ENCODE peak calls at places on chromosomes 13 and 19, in eight cellular contexts. One of them, this sample, is unnamed. For H3K9me3, the result is how much of the 10 kb centered on the place peaks cover.

GRCh38 chr13:105979586-105979985 is 555.9 kb downstream of the EFNB2 start:
- ATAC-seq in body of pancreas: peak
- ATAC-seq in HCT116: no peak
- ATAC-seq in right lobe of liver: no peak
- ATAC-seq in heart left ventricle: no peak
- ATAC-seq in upper lobe of left lung: peak
- ATAC-seq in HepG2: peak
- ATAC-seq in K562: no peak
- ATAC-seq in this sample: no peak

GRCh38 chr13:111317042-111317550 is 3.3 kb upstream of the TEX29 start:
- ATAC-seq in body of pancreas: no peak
- ATAC-seq in HCT116: no peak
- ATAC-seq in right lobe of liver: no peak
- ATAC-seq in heart left ventricle: no peak
- ATAC-seq in upper lobe of left lung: no peak
- ATAC-seq in HepG2: no peak
- ATAC-seq in K562: no peak
- ATAC-seq in this sample: no peak

GRCh38 chr13:98975822-98976261 is 2.0 kb downstream of the DOCK9 start:
- ATAC-seq in body of pancreas: no peak
- ATAC-seq in HCT116: no peak
- ATAC-seq in right lobe of liver: peak
- ATAC-seq in heart left ventricle: no peak
- ATAC-seq in upper lobe of left lung: peak
- ATAC-seq in HepG2: no peak
- ATAC-seq in K562: peak
- ATAC-seq in this sample: no peak

GRCh38 chr13:20714161-20714560 is 10.7 kb downstream of the IL17D start:
- ATAC-seq in body of pancreas: no peak
- ATAC-seq in HCT116: no peak
- ATAC-seq in right lobe of liver: no peak
- ATAC-seq in heart left ventricle: peak
- ATAC-seq in upper lobe of left lung: peak
- ATAC-seq in HepG2: peak
- ATAC-seq in K562: no peak
- ATAC-seq in this sample: peak

GRCh38 chr13:74017301-74018092 is 116.7 kb downstream of the KLF12 start:
- ATAC-seq in body of pancreas: no peak
- ATAC-seq in HCT116: no peak
- ATAC-seq in right lobe of liver: no peak
- ATAC-seq in heart left ventricle: peak
- ATAC-seq in upper lobe of left lung: no peak
- ATAC-seq in HepG2: no peak
- ATAC-seq in K562: no peak
- ATAC-seq in this sample: no peak

GRCh38 chr13:75920536-75920935 is 284.4 kb downstream of the LMO7 start:
- ATAC-seq in body of pancreas: no peak
- ATAC-seq in HCT116: no peak
- ATAC-seq in right lobe of liver: no peak
- ATAC-seq in heart left ventricle: no peak
- ATAC-seq in upper lobe of left lung: no peak
- ATAC-seq in HepG2: no peak
- ATAC-seq in K562: no peak
- ATAC-seq in this sample: no peak

GRCh38 chr13:73954808-73955207 is 179.4 kb downstream of the KLF12 start:
- ATAC-seq in body of pancreas: no peak
- ATAC-seq in HCT116: no peak
- ATAC-seq in right lobe of liver: no peak
- ATAC-seq in heart left ventricle: no peak
- ATAC-seq in upper lobe of left lung: no peak
- ATAC-seq in HepG2: no peak
- ATAC-seq in K562: no peak
- ATAC-seq in this sample: no peak

GRCh38 chr13:109938255-109938936 is 152.0 kb upstream of the IRS2 start:
- ATAC-seq in body of pancreas: no peak
- ATAC-seq in HCT116: no peak
- ATAC-seq in right lobe of liver: no peak
- ATAC-seq in heart left ventricle: peak
- ATAC-seq in upper lobe of left lung: peak
- ATAC-seq in HepG2: no peak
- ATAC-seq in K562: no peak
- ATAC-seq in this sample: peak

GRCh38 chr19:55489711-55490477 is 1.7 kb downstream of the SSC5D start:
- ATAC-seq in body of pancreas: no peak
- ATAC-seq in HCT116: no peak
- ATAC-seq in right lobe of liver: no peak
- ATAC-seq in heart left ventricle: no peak
- ATAC-seq in upper lobe of left lung: no peak
- ATAC-seq in HepG2: no peak
- ATAC-seq in K562: no peak
- ATAC-seq in this sample: no peak

GRCh38 chr13:110882972-110883371 is 31.9 kb downstream of the ANKRD10 start:
- ATAC-seq in body of pancreas: no peak
- ATAC-seq in HCT116: no peak
- ATAC-seq in right lobe of liver: no peak
- ATAC-seq in heart left ventricle: no peak
- ATAC-seq in upper lobe of left lung: no peak
- ATAC-seq in HepG2: no peak
- ATAC-seq in K562: no peak
- ATAC-seq in this sample: no peak

GRCh38 chr19:55688422-55689218 is 13.6 kb downstream of the EPN1 start:
- ATAC-seq in body of pancreas: no peak
- ATAC-seq in HCT116: peak
- ATAC-seq in right lobe of liver: no peak
- ATAC-seq in heart left ventricle: peak
- ATAC-seq in upper lobe of left lung: no peak
- ATAC-seq in HepG2: no peak
- ATAC-seq in K562: peak
- ATAC-seq in this sample: peak

GRCh38 chr13:86945596-86945995 is 725.6 kb upstream of the SLITRK5 start:
- ATAC-seq in body of pancreas: no peak
- ATAC-seq in HCT116: no peak
- ATAC-seq in right lobe of liver: peak
- ATAC-seq in heart left ventricle: no peak
- ATAC-seq in upper lobe of left lung: no peak
- ATAC-seq in HepG2: no peak
- ATAC-seq in K562: no peak
- ATAC-seq in this sample: no peak

GRCh38 chr13:109979186-109979585 is 192.8 kb upstream of the IRS2 start:
- ATAC-seq in body of pancreas: no peak
- ATAC-seq in HCT116: peak
- ATAC-seq in right lobe of liver: no peak
- ATAC-seq in heart left ventricle: no peak
- ATAC-seq in upper lobe of left lung: no peak
- ATAC-seq in HepG2: no peak
- ATAC-seq in K562: no peak
- ATAC-seq in this sample: no peak

GRCh38 chr19:44876930-44877530 is 14.0 kb upstream of the TOMM40 start:
- ATAC-seq in body of pancreas: no peak
- ATAC-seq in HCT116: no peak
- ATAC-seq in right lobe of liver: peak
- ATAC-seq in heart left ventricle: no peak
- ATAC-seq in upper lobe of left lung: no peak
- ATAC-seq in HepG2: no peak
- ATAC-seq in K562: no peak
- ATAC-seq in this sample: no peak

GRCh38 chr13:87553142-87553541 is 118.0 kb upstream of the SLITRK5 start:
- ATAC-seq in body of pancreas: no peak
- ATAC-seq in HCT116: no peak
- ATAC-seq in right lobe of liver: no peak
- ATAC-seq in heart left ventricle: no peak
- ATAC-seq in upper lobe of left lung: no peak
- ATAC-seq in HepG2: peak
- ATAC-seq in K562: no peak
- ATAC-seq in this sample: no peak

GRCh38 chr19:55321466-55321865 is 3.7 kb downstream of the TMEM150B start:
- ATAC-seq in body of pancreas: no peak
- ATAC-seq in HCT116: no peak
- ATAC-seq in right lobe of liver: no peak
- ATAC-seq in heart left ventricle: no peak
- ATAC-seq in upper lobe of left lung: no peak
- ATAC-seq in HepG2: no peak
- ATAC-seq in K562: no peak
- ATAC-seq in this sample: no peak

GRCh38 chr13:24092108-24092507 is 68.4 kb upstream of the SPATA13 start:
- ATAC-seq in body of pancreas: no peak
- ATAC-seq in HCT116: no peak
- ATAC-seq in right lobe of liver: no peak
- ATAC-seq in heart left ventricle: peak
- ATAC-seq in upper lobe of left lung: no peak
- ATAC-seq in HepG2: no peak
- ATAC-seq in K562: no peak
- ATAC-seq in this sample: no peak

GRCh38 chr13:102277286-102277685 is 124.6 kb downstream of the FGF14 start:
- ATAC-seq in body of pancreas: no peak
- ATAC-seq in HCT116: no peak
- ATAC-seq in right lobe of liver: no peak
- ATAC-seq in heart left ventricle: peak
- ATAC-seq in upper lobe of left lung: peak
- ATAC-seq in HepG2: no peak
- ATAC-seq in K562: no peak
- ATAC-seq in this sample: peak

GRCh38 chr13:44506251-44506650 is 69.9 kb downstream of the TSC22D1 start:
- ATAC-seq in body of pancreas: no peak
- ATAC-seq in HCT116: no peak
- ATAC-seq in right lobe of liver: no peak
- ATAC-seq in heart left ventricle: no peak
- ATAC-seq in upper lobe of left lung: no peak
- ATAC-seq in HepG2: no peak
- ATAC-seq in K562: no peak
- ATAC-seq in this sample: no peak

GRCh38 chr19:3716147-3716668 is 8.0 kb downstream of the TJP3 start:
- ATAC-seq in body of pancreas: no peak
- ATAC-seq in HCT116: no peak
- ATAC-seq in right lobe of liver: no peak
- ATAC-seq in heart left ventricle: no peak
- ATAC-seq in upper lobe of left lung: no peak
- ATAC-seq in HepG2: no peak
- ATAC-seq in K562: no peak
- ATAC-seq in this sample: no peak

GRCh38 chr19:3707868-3708206 is 347 bp upstream of the TJP3 start:
- ATAC-seq in body of pancreas: no peak
- ATAC-seq in HCT116: no peak
- ATAC-seq in right lobe of liver: peak
- ATAC-seq in heart left ventricle: no peak
- ATAC-seq in upper lobe of left lung: no peak
- ATAC-seq in HepG2: no peak
- ATAC-seq in K562: no peak
- ATAC-seq in this sample: no peak

GRCh38 chr19:3708207-3708931 is at the start of gene TJP3:
- ATAC-seq in body of pancreas: peak
- ATAC-seq in HCT116: peak
- ATAC-seq in right lobe of liver: peak
- ATAC-seq in heart left ventricle: peak
- ATAC-seq in upper lobe of left lung: peak
- ATAC-seq in HepG2: peak
- ATAC-seq in K562: no peak
- ATAC-seq in this sample: no peak

GRCh38 chr19:3712663-3713531 is 4.7 kb downstream of the TJP3 start:
- ATAC-seq in body of pancreas: peak
- ATAC-seq in HCT116: peak
- ATAC-seq in right lobe of liver: peak
- ATAC-seq in heart left ventricle: peak
- ATAC-seq in upper lobe of left lung: peak
- ATAC-seq in HepG2: no peak
- ATAC-seq in K562: peak
- ATAC-seq in this sample: no peak

GRCh38 chr19:3710265-3710812 is 2.2 kb downstream of the TJP3 start:
- ATAC-seq in body of pancreas: peak
- ATAC-seq in HCT116: peak
- ATAC-seq in right lobe of liver: peak
- ATAC-seq in heart left ventricle: peak
- ATAC-seq in upper lobe of left lung: peak
- ATAC-seq in HepG2: peak
- ATAC-seq in K562: peak
- ATAC-seq in this sample: peak
- TF ChIP-seq POLR2A in body of pancreas: no peak
- TF ChIP-seq POLR2A in HCT116: no peak
- TF ChIP-seq POLR2A in right lobe of liver: no peak
- TF ChIP-seq POLR2A in heart left ventricle: no peak
- TF ChIP-seq POLR2A in upper lobe of left lung: no peak
- TF ChIP-seq POLR2A in HepG2: peak
- TF ChIP-seq POLR2A in K562: no peak
- TF ChIP-seq POLR2A in this sample: no peak

GRCh38 chr19:52585604-52586003 is 15.5 kb downstream of the ZNF701 start:
- ATAC-seq in body of pancreas: no peak
- ATAC-seq in HCT116: no peak
- ATAC-seq in right lobe of liver: no peak
- ATAC-seq in heart left ventricle: no peak
- ATAC-seq in upper lobe of left lung: no peak
- ATAC-seq in HepG2: no peak
- ATAC-seq in K562: no peak
- ATAC-seq in this sample: no peak
- H3K9me3 ChIP-seq in body of pancreas: under half
- H3K9me3 ChIP-seq in HCT116: under half
- H3K9me3 ChIP-seq in right lobe of liver: under half
- H3K9me3 ChIP-seq in heart left ventricle: under half
- H3K9me3 ChIP-seq in upper lobe of left lung: under half
- H3K9me3 ChIP-seq in HepG2: under half
- H3K9me3 ChIP-seq in K562: under half
- H3K9me3 ChIP-seq in this sample: under half

GRCh38 chr19:18503971-18504885 is 17.6 kb downstream of the ELL start:
- ATAC-seq in body of pancreas: peak
- ATAC-seq in HCT116: peak
- ATAC-seq in right lobe of liver: peak
- ATAC-seq in heart left ventricle: no peak
- ATAC-seq in upper lobe of left lung: peak
- ATAC-seq in HepG2: peak
- ATAC-seq in K562: no peak
- ATAC-seq in this sample: peak
- TF ChIP-seq POLR2A in body of pancreas: no peak
- TF ChIP-seq POLR2A in HCT116: no peak
- TF ChIP-seq POLR2A in right lobe of liver: peak
- TF ChIP-seq POLR2A in heart left ventricle: no peak
- TF ChIP-seq POLR2A in upper lobe of left lung: no peak
- TF ChIP-seq POLR2A in HepG2: no peak
- TF ChIP-seq POLR2A in K562: no peak
- TF ChIP-seq POLR2A in this sample: no peak

DNA sequence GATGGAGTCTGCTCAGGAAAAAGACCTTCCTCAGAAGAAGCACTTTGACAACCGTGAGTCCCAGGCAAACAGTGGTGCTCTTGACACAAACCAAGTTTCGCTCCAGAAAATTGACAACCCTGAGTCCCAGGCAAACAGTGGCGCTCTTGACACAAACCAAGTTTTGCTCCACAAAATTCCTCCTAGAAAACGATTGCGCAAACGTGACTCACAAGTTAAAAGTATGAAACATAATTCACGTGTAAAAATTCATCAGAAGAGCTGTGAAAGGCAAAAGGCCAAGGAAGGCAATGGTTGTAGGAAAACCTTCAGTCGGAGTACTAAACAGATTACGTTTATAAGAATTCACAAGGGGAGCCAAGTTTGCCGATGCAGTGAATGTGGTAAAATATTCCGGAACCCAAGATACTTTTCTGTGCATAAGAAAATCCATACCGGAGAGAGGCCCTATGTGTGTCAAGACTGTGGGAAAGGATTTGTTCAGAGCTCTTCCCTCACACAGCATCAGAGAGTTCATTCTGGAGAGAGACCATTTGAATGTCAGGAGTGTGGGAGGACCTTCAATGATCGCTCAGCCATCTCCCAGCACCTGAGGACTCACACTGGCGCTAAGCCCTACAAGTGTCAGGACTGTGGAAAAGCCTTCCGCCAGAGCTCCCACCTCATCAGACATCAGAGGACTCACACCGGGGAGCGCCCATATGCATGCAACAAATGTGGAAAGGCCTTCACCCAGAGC is 16.2 kb upstream of the ZNF544 start:
- ATAC-seq in body of pancreas: no peak
- ATAC-seq in HCT116: no peak
- ATAC-seq in right lobe of liver: no peak
- ATAC-seq in heart left ventricle: no peak
- ATAC-seq in upper lobe of left lung: no peak
- ATAC-seq in HepG2: no peak
- ATAC-seq in K562: no peak
- ATAC-seq in this sample: no peak
- H3K9me3 ChIP-seq in body of pancreas: under half
- H3K9me3 ChIP-seq in HCT116: under half
- H3K9me3 ChIP-seq in right lobe of liver: under half
- H3K9me3 ChIP-seq in heart left ventricle: half or more
- H3K9me3 ChIP-seq in upper lobe of left lung: half or more
- H3K9me3 ChIP-seq in HepG2: half or more
- H3K9me3 ChIP-seq in K562: under half
- H3K9me3 ChIP-seq in this sample: under half